ENCODE peak calls at places on chromosomes 7 and 10, in ten cellular contexts. Z is AG04449; G is HEK293T; V is fibroblast of pulmonary artery; I is GM19239; R is NB4; Q is activated naive CD4-positive, alpha-beta T cell; E is posterior vena cava; A is EH; P is CD4-positive, alpha-beta T cell. O is an unnamed sample.

GRCh38 chr10:107450056-107450455 is 285.6 kb upstream of the SORCS1 start:
- DNase-seq in Q (no peak), E (no peak), P (no peak), I (no peak), Z (no peak), A (no peak), V (no peak), G (no peak), R (no peak), O (no peak)

GRCh38 chr10:71852335-71852937 is 1.4 kb upstream of the PSAP start:
- DNase-seq in E (peak), Z (no peak), Q (no peak), G (no peak), R (peak), V (no peak), A (no peak), I (no peak), P (no peak), O (no peak)

GRCh38 chr10:109977382-109977806 is 30.4 kb upstream of the ADD3 start:
- DNase-seq in E (no peak), Q (no peak), P (no peak), R (no peak), A (peak), G (peak), I (no peak), V (no peak), Z (no peak), O (no peak)

GRCh38 chr7:150923191-150923590 is 54.9 kb downstream of the KCNH2 start:
- DNase-seq in Z (no peak), E (no peak), I (no peak), R (no peak), V (no peak), G (no peak), A (no peak), P (no peak), Q (no peak), O (no peak)

GRCh38 chr7:96727534-96728088 is 18.0 kb upstream of the SEM1 start:
- DNase-seq in I (no peak), V (no peak), R (no peak), E (no peak), Z (no peak), A (no peak), G (no peak), Q (no peak), P (no peak), O (no peak)

GRCh38 chr7:157758468-157759245 is 421.9 kb downstream of the DNAJB6 start:
- DNase-seq in Q (no peak), I (no peak), E (peak), P (no peak), G (no peak), V (no peak), Z (no peak), A (no peak), R (no peak), O (no peak)

GRCh38 chr10:20995123-20995978 is 98.2 kb upstream of the NEBL start:
- DNase-seq in Z (no peak), E (no peak), G (peak), A (no peak), I (no peak), R (no peak), V (peak), Q (no peak), P (no peak), O (no peak)

GRCh38 chr7:120939345-120939744 is 11.2 kb upstream of the ING3 start:
- DNase-seq in E (no peak), Z (no peak), R (no peak), V (no peak), P (no peak), Q (no peak), G (no peak), I (no peak), A (no peak), O (no peak)

GRCh38 chr7:99407849-99408346 is 499 bp downstream of the PDAP1 start:
- DNase-seq in P (peak), E (peak), I (no peak), A (peak), Q (peak), G (no peak), Z (peak), V (peak), R (peak), O (no peak)

GRCh38 chr7:139660317-139661042 is 117.3 kb downstream of the HIPK2 start:
- DNase-seq in R (no peak), P (no peak), Z (no peak), V (no peak), E (no peak), Q (no peak), I (no peak), G (no peak), A (no peak), O (no peak)

GRCh38 chr7:116384936-116385635 is 114.5 kb upstream of the CAV2 start:
- DNase-seq in I (no peak), A (no peak), Q (no peak), R (no peak), V (no peak), P (no peak), E (no peak), Z (no peak), G (no peak), O (no peak)

GRCh38 chr10:97019213-97019844 is 166.4 kb downstream of the SLIT1 start:
- DNase-seq in V (no peak), E (peak), I (no peak), A (no peak), Q (no peak), P (no peak), R (no peak), Z (no peak), G (no peak), O (no peak)

GRCh38 chr10:71133710-71134686 is 78.4 kb upstream of the UNC5B start:
- DNase-seq in V (no peak), Z (no peak), P (no peak), G (no peak), I (no peak), E (no peak), R (no peak), A (no peak), Q (no peak), O (no peak)

GRCh38 chr7:151518105-151518780 is 1.5 kb downstream of the RHEB start:
- DNase-seq in A (peak), Z (no peak), I (no peak), V (peak), P (peak), Q (peak), G (no peak), R (peak), E (peak), O (no peak)

GRCh38 chr7:157208758-157209413 is 70.2 kb downstream of the UBE3C start:
- DNase-seq in G (no peak), I (no peak), Q (no peak), Z (no peak), E (no peak), A (no peak), P (no peak), R (no peak), V (no peak), O (no peak)

GRCh38 chr7:74409571-74409970 is 44.1 kb upstream of the GTF2IRD1 start:
- DNase-seq in E (no peak), I (no peak), A (no peak), Q (no peak), G (no peak), P (no peak), R (no peak), Z (no peak), V (no peak), O (no peak)

GRCh38 chr7:117219485-117219884 is 103.4 kb downstream of the WNT2 start:
- DNase-seq in G (no peak), Z (no peak), R (peak), V (peak), A (peak), P (no peak), Q (no peak), E (no peak), I (no peak), O (no peak)

GRCh38 chr10:121797490-121797889 is 130.3 kb downstream of the ATE1 start:
- DNase-seq in Q (no peak), A (no peak), P (no peak), R (peak), Z (no peak), I (no peak), E (no peak), G (no peak), V (no peak), O (no peak)

O was measured in mesothelial cell of epicardium.